ENCODE peak calls at places on chromosomes 5 and 9, in ten cellular contexts. One of them, this sample, is unnamed.

GRCh38 chr5:88829053-88829452 is 53.9 kb downstream of the MEF2C start:
- DNase-seq in mesenteric fat pad: no peak
- DNase-seq in RWPE1: no peak
- DNase-seq in ecto neural progenitor cell: no peak
- DNase-seq in heart left ventricle: peak
- DNase-seq in suprapubic skin: no peak
- DNase-seq in C1 segment of cervical spinal cord: no peak
- DNase-seq in BJ: no peak
- DNase-seq in amniotic stem cell: no peak
- DNase-seq in KG1: no peak
- DNase-seq in this sample: peak

GRCh38 chr5:158154226-158155005 is 295.5 kb upstream of the CLINT1 start:
- DNase-seq in mesenteric fat pad: no peak
- DNase-seq in RWPE1: peak
- DNase-seq in ecto neural progenitor cell: no peak
- DNase-seq in heart left ventricle: peak
- DNase-seq in suprapubic skin: peak
- DNase-seq in C1 segment of cervical spinal cord: no peak
- DNase-seq in BJ: peak
- DNase-seq in amniotic stem cell: peak
- DNase-seq in KG1: no peak
- DNase-seq in this sample: peak

GRCh38 chr5:33641722-33642505 is 201.1 kb downstream of the TARS1 start:
- DNase-seq in mesenteric fat pad: no peak
- DNase-seq in RWPE1: no peak
- DNase-seq in ecto neural progenitor cell: no peak
- DNase-seq in heart left ventricle: no peak
- DNase-seq in suprapubic skin: no peak
- DNase-seq in C1 segment of cervical spinal cord: no peak
- DNase-seq in BJ: no peak
- DNase-seq in amniotic stem cell: no peak
- DNase-seq in KG1: no peak
- DNase-seq in this sample: no peak

GRCh38 chr5:115788440-115788839 is 28.0 kb downstream of the CDO1 start:
- DNase-seq in mesenteric fat pad: no peak
- DNase-seq in RWPE1: no peak
- DNase-seq in ecto neural progenitor cell: no peak
- DNase-seq in heart left ventricle: no peak
- DNase-seq in suprapubic skin: no peak
- DNase-seq in C1 segment of cervical spinal cord: no peak
- DNase-seq in BJ: no peak
- DNase-seq in amniotic stem cell: no peak
- DNase-seq in KG1: no peak
- DNase-seq in this sample: no peak

GRCh38 chr5:66757219-66757833 is 161.1 kb downstream of the MAST4 start:
- DNase-seq in mesenteric fat pad: no peak
- DNase-seq in RWPE1: peak
- DNase-seq in ecto neural progenitor cell: no peak
- DNase-seq in heart left ventricle: peak
- DNase-seq in suprapubic skin: no peak
- DNase-seq in C1 segment of cervical spinal cord: no peak
- DNase-seq in BJ: no peak
- DNase-seq in amniotic stem cell: no peak
- DNase-seq in KG1: no peak
- DNase-seq in this sample: peak

GRCh38 chr9:132166599-132166998 is 4.7 kb downstream of the NTNG2 start:
- DNase-seq in mesenteric fat pad: no peak
- DNase-seq in RWPE1: no peak
- DNase-seq in ecto neural progenitor cell: peak
- DNase-seq in heart left ventricle: no peak
- DNase-seq in suprapubic skin: no peak
- DNase-seq in C1 segment of cervical spinal cord: no peak
- DNase-seq in BJ: no peak
- DNase-seq in amniotic stem cell: no peak
- DNase-seq in KG1: no peak
- DNase-seq in this sample: no peak

GRCh38 chr5:17374157-17374556 is 123.9 kb upstream of the TAF11L2 start:
- DNase-seq in mesenteric fat pad: no peak
- DNase-seq in RWPE1: no peak
- DNase-seq in ecto neural progenitor cell: no peak
- DNase-seq in heart left ventricle: no peak
- DNase-seq in suprapubic skin: no peak
- DNase-seq in C1 segment of cervical spinal cord: no peak
- DNase-seq in BJ: no peak
- DNase-seq in amniotic stem cell: no peak
- DNase-seq in KG1: no peak
- DNase-seq in this sample: no peak

GRCh38 chr9:88697764-88698436 is 162.9 kb downstream of the NXNL2 start:
- DNase-seq in mesenteric fat pad: no peak
- DNase-seq in RWPE1: no peak
- DNase-seq in ecto neural progenitor cell: no peak
- DNase-seq in heart left ventricle: no peak
- DNase-seq in suprapubic skin: no peak
- DNase-seq in C1 segment of cervical spinal cord: no peak
- DNase-seq in BJ: no peak
- DNase-seq in amniotic stem cell: no peak
- DNase-seq in KG1: no peak
- DNase-seq in this sample: no peak

GRCh38 chr5:6950250-6950649 is 237.0 kb downstream of the TENT4A start:
- DNase-seq in mesenteric fat pad: no peak
- DNase-seq in RWPE1: no peak
- DNase-seq in ecto neural progenitor cell: no peak
- DNase-seq in heart left ventricle: no peak
- DNase-seq in suprapubic skin: no peak
- DNase-seq in C1 segment of cervical spinal cord: no peak
- DNase-seq in BJ: no peak
- DNase-seq in amniotic stem cell: no peak
- DNase-seq in KG1: no peak
- DNase-seq in this sample: peak

GRCh38 chr5:131926168-131926567 is 19.3 kb downstream of the MEIKIN start:
- DNase-seq in mesenteric fat pad: no peak
- DNase-seq in RWPE1: no peak
- DNase-seq in ecto neural progenitor cell: no peak
- DNase-seq in heart left ventricle: no peak
- DNase-seq in suprapubic skin: no peak
- DNase-seq in C1 segment of cervical spinal cord: no peak
- DNase-seq in BJ: no peak
- DNase-seq in amniotic stem cell: no peak
- DNase-seq in KG1: no peak
- DNase-seq in this sample: no peak

GRCh38 chr5:149466457-149466972 is 84.7 kb downstream of the CSNK1A1 start:
- DNase-seq in mesenteric fat pad: no peak
- DNase-seq in RWPE1: no peak
- DNase-seq in ecto neural progenitor cell: no peak
- DNase-seq in heart left ventricle: no peak
- DNase-seq in suprapubic skin: no peak
- DNase-seq in C1 segment of cervical spinal cord: no peak
- DNase-seq in BJ: no peak
- DNase-seq in amniotic stem cell: no peak
- DNase-seq in KG1: peak
- DNase-seq in this sample: peak

GRCh38 chr9:136411358-136411757 is 900 bp downstream of the PMPCA start:
- DNase-seq in mesenteric fat pad: no peak
- DNase-seq in RWPE1: peak
- DNase-seq in ecto neural progenitor cell: no peak
- DNase-seq in heart left ventricle: no peak
- DNase-seq in suprapubic skin: no peak
- DNase-seq in C1 segment of cervical spinal cord: no peak
- DNase-seq in BJ: no peak
- DNase-seq in amniotic stem cell: no peak
- DNase-seq in KG1: no peak
- DNase-seq in this sample: peak

GRCh38 chr9:86924206-86924605 is 23.1 kb downstream of the GAS1 start:
- DNase-seq in mesenteric fat pad: no peak
- DNase-seq in RWPE1: no peak
- DNase-seq in ecto neural progenitor cell: no peak
- DNase-seq in heart left ventricle: no peak
- DNase-seq in suprapubic skin: no peak
- DNase-seq in C1 segment of cervical spinal cord: no peak
- DNase-seq in BJ: no peak
- DNase-seq in amniotic stem cell: no peak
- DNase-seq in KG1: no peak
- DNase-seq in this sample: no peak

GRCh38 chr5:43305948-43306563 is 7.2 kb downstream of the HMGCS1 start:
- DNase-seq in mesenteric fat pad: no peak
- DNase-seq in RWPE1: peak
- DNase-seq in ecto neural progenitor cell: no peak
- DNase-seq in heart left ventricle: no peak
- DNase-seq in suprapubic skin: no peak
- DNase-seq in C1 segment of cervical spinal cord: no peak
- DNase-seq in BJ: no peak
- DNase-seq in amniotic stem cell: peak
- DNase-seq in KG1: peak
- DNase-seq in this sample: peak

GRCh38 chr9:18717751-18718150 is 243.8 kb downstream of the ADAMTSL1 start:
- DNase-seq in mesenteric fat pad: no peak
- DNase-seq in RWPE1: no peak
- DNase-seq in ecto neural progenitor cell: no peak
- DNase-seq in heart left ventricle: no peak
- DNase-seq in suprapubic skin: no peak
- DNase-seq in C1 segment of cervical spinal cord: no peak
- DNase-seq in BJ: no peak
- DNase-seq in amniotic stem cell: no peak
- DNase-seq in KG1: no peak
- DNase-seq in this sample: no peak

GRCh38 chr5:84614907-84615306 is 230.2 kb upstream of the EDIL3 start:
- DNase-seq in mesenteric fat pad: no peak
- DNase-seq in RWPE1: no peak
- DNase-seq in ecto neural progenitor cell: no peak
- DNase-seq in heart left ventricle: no peak
- DNase-seq in suprapubic skin: no peak
- DNase-seq in C1 segment of cervical spinal cord: no peak
- DNase-seq in BJ: no peak
- DNase-seq in amniotic stem cell: no peak
- DNase-seq in KG1: no peak
- DNase-seq in this sample: no peak

GRCh38 chr5:90642706-90643229 is 84.2 kb downstream of the ADGRV1 start:
- DNase-seq in mesenteric fat pad: no peak
- DNase-seq in RWPE1: no peak
- DNase-seq in ecto neural progenitor cell: no peak
- DNase-seq in heart left ventricle: no peak
- DNase-seq in suprapubic skin: no peak
- DNase-seq in C1 segment of cervical spinal cord: no peak
- DNase-seq in BJ: no peak
- DNase-seq in amniotic stem cell: no peak
- DNase-seq in KG1: no peak
- DNase-seq in this sample: no peak

GRCh38 chr5:143400541-143401252 is 2.8 kb downstream of the NR3C1 start:
- DNase-seq in mesenteric fat pad: no peak
- DNase-seq in RWPE1: no peak
- DNase-seq in ecto neural progenitor cell: no peak
- DNase-seq in heart left ventricle: peak
- DNase-seq in suprapubic skin: no peak
- DNase-seq in C1 segment of cervical spinal cord: no peak
- DNase-seq in BJ: no peak
- DNase-seq in amniotic stem cell: no peak
- DNase-seq in KG1: no peak
- DNase-seq in this sample: no peak

GRCh38 chr9:69470186-69470977 is 145.4 kb downstream of the ENTREP1 start:
- DNase-seq in mesenteric fat pad: no peak
- DNase-seq in RWPE1: no peak
- DNase-seq in ecto neural progenitor cell: no peak
- DNase-seq in heart left ventricle: no peak
- DNase-seq in suprapubic skin: no peak
- DNase-seq in C1 segment of cervical spinal cord: no peak
- DNase-seq in BJ: no peak
- DNase-seq in amniotic stem cell: no peak
- DNase-seq in KG1: no peak
- DNase-seq in this sample: no peak

GRCh38 chr5:154086123-154086522 is 47.4 kb downstream of the MFAP3 start:
- DNase-seq in mesenteric fat pad: no peak
- DNase-seq in RWPE1: no peak
- DNase-seq in ecto neural progenitor cell: no peak
- DNase-seq in heart left ventricle: no peak
- DNase-seq in suprapubic skin: no peak
- DNase-seq in C1 segment of cervical spinal cord: no peak
- DNase-seq in BJ: no peak
- DNase-seq in amniotic stem cell: no peak
- DNase-seq in KG1: no peak
- DNase-seq in this sample: no peak

GRCh38 chr5:109589983-109590382 is 99.7 kb upstream of the MAN2A1 start:
- DNase-seq in mesenteric fat pad: no peak
- DNase-seq in RWPE1: no peak
- DNase-seq in ecto neural progenitor cell: no peak
- DNase-seq in heart left ventricle: no peak
- DNase-seq in suprapubic skin: no peak
- DNase-seq in C1 segment of cervical spinal cord: no peak
- DNase-seq in BJ: no peak
- DNase-seq in amniotic stem cell: no peak
- DNase-seq in KG1: no peak
- DNase-seq in this sample: no peak

GRCh38 chr5:139657363-139658321 is 9.5 kb downstream of the CXXC5 start:
- DNase-seq in mesenteric fat pad: no peak
- DNase-seq in RWPE1: no peak
- DNase-seq in ecto neural progenitor cell: no peak
- DNase-seq in heart left ventricle: no peak
- DNase-seq in suprapubic skin: no peak
- DNase-seq in C1 segment of cervical spinal cord: no peak
- DNase-seq in BJ: no peak
- DNase-seq in amniotic stem cell: no peak
- DNase-seq in KG1: no peak
- DNase-seq in this sample: no peak

This sample was measured in RKO.